ENCODE peak calls at places on chromosome 1, in ten cellular contexts. X is non-pigmented ciliary epithelial cell; I is HEK293T; C is stomach; Y is EH; J is WTC11; S is activated CD8-positive, alpha-beta memory T cell treated with anti-CD3 and anti-CD28 coated beads, Interleukin-2, amount 50 U/mL, for 48 hours; M is activated T-cell treated with anti-CD3 and anti-CD28 coated beads, Interleukin-2, amount 50 U/mL, for 48 hours; Q is sciatic nerve; G is OCI-M1. T is an unnamed sample.
A peak's percentile ranks its signal among the peaks of the same experiment; 100 is the strongest.

GRCh38 chr1:187146388-187146787 is 317.6 kb downstream of the PLA2G4A start:
- DNase-seq in X (no peak), I (no peak), C (no peak), Y (no peak), J (no peak), S (no peak), M (no peak), Q (no peak), G (no peak), T (no peak)

GRCh38 chr1:229002451-229002960 is 267.2 kb downstream of the RHOU start:
- DNase-seq in X (no peak), I (no peak), C (no peak), Y (no peak), J (no peak), S (no peak), M (no peak), Q (no peak), G (no peak), T (no peak)

GRCh38 chr1:52402860-52403240 is 1.4 kb downstream of the ORC1 start:
- DNase-seq in X (no peak), I (no peak), C (no peak), Y (no peak), J (no peak), S (no peak), M (no peak), Q (no peak), G (peak; percentile 9), T (no peak)

GRCh38 chr1:47388548-47389238 is 27.4 kb upstream of the FOXE3 start:
- DNase-seq in X (no peak), I (peak; percentile 78), C (peak; percentile 70), Y (peak; percentile 80), J (peak; percentile 79), S (peak; percentile 77), M (peak; percentile 67), Q (peak; percentile 82), G (peak; percentile 78), T (peak; percentile 68)

GRCh38 chr1:53121319-53122172 is 20.9 kb downstream of the SLC1A7 start:
- DNase-seq in X (no peak), I (no peak), C (peak; percentile 31), Y (peak; percentile 71), J (no peak), S (no peak), M (no peak), Q (peak; percentile 83), G (no peak), T (no peak)

GRCh38 chr1:101438359-101438758 is 201.5 kb downstream of the S1PR1 start:
- DNase-seq in X (no peak), I (peak; percentile 31), C (no peak), Y (peak; percentile 28), J (no peak), S (no peak), M (no peak), Q (no peak), G (peak; percentile 39), T (peak; percentile 59)

GRCh38 chr1:151574575-151575529 is 34.7 kb downstream of the TUFT1 start:
- DNase-seq in X (no peak), I (no peak), C (peak; percentile 57), Y (peak; percentile 80), J (no peak), S (no peak), M (peak; percentile 27), Q (no peak), G (peak; percentile 29), T (peak; percentile 12)

GRCh38 chr1:229694053-229694693 is 68.1 kb downstream of the URB2 start:
- DNase-seq in X (peak; percentile 61), I (peak; percentile 13), C (peak; percentile 47), Y (peak; percentile 76), J (peak; percentile 53), S (no peak), M (no peak), Q (peak; percentile 77), G (no peak), T (no peak)